ENCODE peak calls at places on chromosome 9, in ten cellular contexts. O is Caco-2, X is endothelial cell of umbilical vein, A is prostate gland, D is astrocyte, S is NB4, J is ovary, L is HFF-Myc, V is SK-N-SH, U is GM06990. B is an unnamed sample.

GRCh38 chr9:27019589-27019988 is 14.1 kb upstream of the LRRC19 start:
- DNase-seq in L (no peak), V (no peak), S (peak), J (no peak), U (no peak), O (no peak), A (no peak), D (peak), X (no peak), B (peak)

GRCh38 chr9:121233906-121234901 is 32.5 kb upstream of the RAB14 start:
- DNase-seq in A (no peak), X (no peak), D (peak), U (no peak), O (no peak), J (no peak), V (no peak), L (peak), S (peak), B (peak)

GRCh38 chr9:108512426-108513173 is 343.2 kb downstream of the ACTL7B start:
- DNase-seq in J (no peak), D (no peak), A (no peak), L (no peak), V (no peak), O (no peak), S (no peak), U (no peak), X (no peak), B (peak)

GRCh38 chr9:128215491-128216404 is 12.6 kb downstream of the DNM1 start:
- DNase-seq in X (peak), L (no peak), S (peak), V (peak), A (no peak), D (peak), J (no peak), U (no peak), O (no peak), B (peak)

GRCh38 chr9:125654121-125654520 is 52.9 kb downstream of the MAPKAP1 start:
- DNase-seq in A (no peak), J (no peak), X (no peak), L (no peak), D (no peak), O (no peak), U (no peak), S (no peak), V (no peak), B (no peak)

GRCh38 chr9:114055061-114055460 is 23.0 kb downstream of the AMBP start:
- DNase-seq in S (no peak), D (no peak), O (no peak), L (no peak), U (no peak), V (no peak), J (peak), X (no peak), A (no peak), B (no peak)

GRCh38 chr9:6351757-6352156 is 23.6 kb downstream of the TPD52L3 start:
- DNase-seq in L (no peak), A (no peak), O (no peak), U (no peak), S (no peak), V (no peak), J (no peak), D (no peak), X (no peak), B (no peak)

GRCh38 chr9:115985657-115986056 is 167.9 kb upstream of the PAPPA start:
- DNase-seq in U (no peak), V (no peak), J (no peak), O (no peak), S (no peak), D (no peak), X (no peak), L (no peak), A (no peak), B (no peak)

GRCh38 chr9:116223926-116224325 is 70.3 kb downstream of the PAPPA start:
- DNase-seq in L (no peak), V (no peak), J (no peak), U (no peak), S (no peak), A (no peak), D (no peak), O (no peak), X (no peak), B (no peak)

GRCh38 chr9:1337169-1337568 is 287.0 kb downstream of the DMRT2 start:
- DNase-seq in V (no peak), A (no peak), X (no peak), L (peak), U (no peak), D (no peak), O (peak), J (no peak), S (no peak), B (peak)

GRCh38 chr9:134158753-134159392 is 5.5 kb downstream of the RNU6ATAC start:
- DNase-seq in X (no peak), V (no peak), A (no peak), S (peak), U (no peak), O (no peak), L (no peak), D (no peak), J (no peak), B (no peak)

GRCh38 chr9:75389096-75389495 is 300.8 kb downstream of the OSTF1 start:
- DNase-seq in L (no peak), V (no peak), U (no peak), J (no peak), S (no peak), O (no peak), X (no peak), D (no peak), A (no peak), B (no peak)

GRCh38 chr9:91924090-91924489 is 25.9 kb downstream of the ROR2 start:
- DNase-seq in O (no peak), L (no peak), U (no peak), A (no peak), D (no peak), J (no peak), V (no peak), X (no peak), S (no peak), B (no peak)

GRCh38 chr9:72041775-72042194 is 18.6 kb downstream of the C9orf57 start:
- DNase-seq in D (peak), V (no peak), S (no peak), J (peak), X (no peak), L (peak), O (no peak), A (peak), U (no peak), B (peak)

GRCh38 chr9:124696101-124696500 is 75.0 kb downstream of the NR6A1 start:
- DNase-seq in S (no peak), O (no peak), L (no peak), A (no peak), V (no peak), U (no peak), D (peak), X (peak), J (no peak), B (peak)

GRCh38 chr9:113933188-113933587 is 57.1 kb downstream of the ZNF618 start:
- DNase-seq in J (peak), S (no peak), O (no peak), V (no peak), L (no peak), D (no peak), U (no peak), X (peak), A (no peak), B (peak)

GRCh38 chr9:133768859-133769510 is 30.8 kb upstream of the SARDH start:
- DNase-seq in S (peak), J (peak), D (no peak), X (no peak), O (no peak), V (no peak), A (no peak), U (no peak), L (no peak), B (no peak)

GRCh38 chr9:95175523-95175922 is 142.0 kb downstream of the FANCC start:
- DNase-seq in S (no peak), A (no peak), X (no peak), U (no peak), V (no peak), L (no peak), D (no peak), O (no peak), J (no peak), B (no peak)

GRCh38 chr9:105187781-105188180 is 56.7 kb upstream of the SLC44A1 start:
- DNase-seq in X (peak), D (peak), U (no peak), O (no peak), V (no peak), L (no peak), J (no peak), A (no peak), S (peak), B (peak)

GRCh38 chr9:14344846-14345585 is 31.1 kb upstream of the NFIB start:
- DNase-seq in U (no peak), S (no peak), O (no peak), V (no peak), X (no peak), L (no peak), J (no peak), A (no peak), D (no peak), B (no peak)
- H3K4me3 ChIP-seq in U (no peak), S (no peak), O (no peak), V (no peak), X (no peak), L (no peak), J (no peak), A (no peak), D (no peak), B (no peak)

GRCh38 chr9:17813798-17814197 is 234.9 kb downstream of the SH3GL2 start:
- DNase-seq in V (no peak), A (no peak), X (no peak), L (no peak), S (no peak), O (no peak), J (no peak), U (no peak), D (no peak), B (no peak)
- TF ChIP-seq CTCF in V (no peak), A (no peak), X (no peak), L (no peak), S (no peak), O (no peak), J (no peak), U (no peak), D (no peak), B (no peak)

DNA sequence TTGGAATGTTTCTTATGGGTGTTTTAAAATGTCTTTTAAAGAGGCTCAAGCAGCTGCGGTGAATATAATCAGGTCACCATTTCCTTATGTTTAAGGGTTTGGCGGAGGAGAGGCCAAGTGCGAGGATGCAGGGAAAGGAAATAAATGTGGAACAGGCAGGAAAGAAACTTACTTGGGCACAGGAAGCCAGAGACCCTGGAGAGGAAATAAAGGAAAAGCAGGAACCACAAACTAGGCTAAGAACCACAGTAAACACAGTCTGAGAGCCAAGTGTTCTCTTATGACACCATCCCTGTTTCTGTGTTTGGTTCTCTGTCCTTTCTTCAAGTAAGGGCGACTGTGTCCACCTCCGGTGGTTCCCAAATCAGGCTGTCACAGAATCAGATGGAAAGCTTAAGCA is 166.5 kb downstream of the C9orf152 start:
- DNase-seq in O (no peak), L (no peak), A (no peak), S (no peak), V (no peak), D (no peak), U (no peak), X (peak), J (no peak), B (no peak)
- H3K4me3 ChIP-seq in O (no peak), L (no peak), A (no peak), S (no peak), V (no peak), D (no peak), U (no peak), X (no peak), J (no peak), B (no peak)

DNA sequence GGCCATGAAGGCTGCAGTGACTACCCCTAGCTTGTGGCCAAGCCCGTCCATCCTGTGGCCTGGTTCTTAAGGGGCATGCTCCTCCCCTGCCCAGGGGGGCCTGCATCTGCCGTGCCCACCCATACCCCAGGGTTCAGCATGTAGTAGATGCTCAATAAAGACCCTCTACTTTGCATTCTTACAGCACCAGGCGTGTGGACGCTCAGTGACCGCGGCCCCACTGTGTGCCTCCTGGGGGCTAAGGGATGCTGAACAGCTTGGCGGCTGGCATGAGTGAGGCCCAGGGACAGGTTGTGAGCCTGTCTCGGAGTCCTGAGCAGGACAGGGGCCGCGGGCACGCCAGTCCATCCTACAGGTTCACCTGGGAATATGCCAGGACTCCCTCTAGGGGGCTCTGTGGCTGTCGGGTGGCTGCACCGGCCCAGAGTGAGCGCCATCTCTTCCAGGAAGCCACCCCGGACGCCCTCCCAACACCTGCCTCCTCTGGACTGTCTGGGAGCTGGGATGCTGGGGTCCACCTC is 9.1 kb downstream of the NOTCH1 start:
- DNase-seq in U (no peak), O (no peak), D (no peak), L (no peak), S (no peak), V (no peak), A (no peak), X (no peak), J (no peak), B (no peak)
- TF ChIP-seq CTCF in U (peak), O (no peak), D (no peak), L (peak), S (peak), V (no peak), A (no peak), X (no peak), J (no peak), B (no peak)

GRCh38 chr9:126788046-126788445 is 16.8 kb upstream of the ZBTB43 start:
- DNase-seq in L (no peak), V (no peak), O (no peak), X (no peak), U (no peak), S (no peak), A (no peak), J (no peak), D (no peak), B (no peak)

GRCh38 chr9:126781717-126782388 is 23.0 kb upstream of the ZBTB43 start:
- DNase-seq in S (peak), J (peak), L (no peak), X (peak), O (peak), V (peak), D (peak), U (peak), A (peak), B (peak)

GRCh38 chr9:126784401-126784800 is 20.4 kb upstream of the ZBTB43 start:
- DNase-seq in S (no peak), U (no peak), V (no peak), D (no peak), L (no peak), O (no peak), X (no peak), J (no peak), A (no peak), B (no peak)

GRCh38 chr9:126781186-126781585 is 23.7 kb upstream of the ZBTB43 start:
- DNase-seq in V (no peak), J (no peak), S (no peak), X (no peak), A (no peak), D (no peak), L (no peak), U (no peak), O (no peak), B (no peak)

DNA sequence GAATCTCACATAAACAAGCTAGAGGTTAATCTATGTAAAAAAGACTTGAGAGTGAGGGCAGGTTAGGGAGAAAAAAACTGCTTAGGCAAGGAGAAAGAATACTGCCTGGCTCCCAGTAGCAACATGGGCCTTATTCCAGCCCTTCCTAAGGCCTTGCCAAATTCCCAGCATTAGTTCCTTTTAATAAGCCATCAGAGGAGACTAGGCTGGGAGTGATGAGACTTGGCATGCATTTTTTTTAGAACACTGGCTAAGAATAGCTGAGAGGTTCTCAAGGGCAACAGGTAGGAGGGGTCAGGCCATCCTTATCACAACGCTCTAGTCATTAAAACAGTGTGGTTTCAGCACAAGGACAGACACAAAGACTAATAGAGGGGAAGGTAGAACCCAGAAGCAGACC is 20.9 kb upstream of the ZBTB43 start:
- DNase-seq in X (no peak), D (no peak), O (no peak), L (no peak), S (no peak), U (no peak), A (no peak), V (no peak), J (no peak), B (no peak)
- H3K4me3 ChIP-seq in X (no peak), D (no peak), O (no peak), L (no peak), S (no peak), U (no peak), A (no peak), V (no peak), J (no peak), B (no peak)

DNA sequence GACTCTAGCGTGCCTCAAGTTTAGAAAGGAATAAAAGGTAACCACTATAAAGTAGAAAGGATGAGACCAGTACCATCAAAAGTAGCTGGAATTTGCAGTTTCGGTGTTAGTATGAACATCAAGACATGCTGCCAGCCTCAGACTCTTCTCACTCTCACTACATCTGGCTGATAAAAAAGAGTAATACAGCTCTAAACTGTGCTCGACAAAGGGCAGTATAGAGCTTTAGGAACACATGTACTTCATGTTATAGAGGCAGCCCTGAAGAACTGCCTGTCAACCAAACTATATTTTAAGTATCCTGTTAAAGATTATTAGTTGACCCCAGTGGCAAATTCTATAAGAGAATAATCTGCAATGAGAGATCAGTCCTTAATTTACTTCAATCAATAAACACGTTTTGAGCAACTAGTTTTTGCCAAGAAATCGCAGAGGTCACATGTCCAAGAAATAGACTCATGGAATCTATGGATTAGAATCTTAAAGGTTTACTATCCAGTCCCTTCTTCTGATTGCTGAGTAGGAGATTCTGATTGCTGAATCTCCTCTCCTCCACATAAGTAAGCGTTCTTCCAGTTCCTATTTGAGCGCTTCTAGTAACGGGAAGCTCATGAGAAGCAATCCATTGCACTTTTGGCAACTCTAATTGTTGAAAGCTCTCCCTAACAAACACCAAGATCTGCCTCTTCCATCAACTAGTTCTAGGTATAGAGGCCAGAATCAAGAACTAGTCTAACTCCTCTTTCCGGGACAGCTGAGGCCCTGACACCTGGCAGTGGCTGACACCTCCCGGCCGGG is 916 bp downstream of the XPA start:
- DNase-seq in J (no peak), X (peak), D (peak), A (no peak), O (no peak), L (no peak), V (no peak), S (no peak), U (no peak), B (peak)
- TF ChIP-seq CTCF in J (no peak), X (no peak), D (no peak), A (no peak), O (no peak), L (no peak), V (no peak), S (no peak), U (no peak), B (no peak)